ENCODE peak calls at places on chromosomes 5 and 9, in four cellular contexts. C is left cardiac atrium, A is fibroblast of mammary gland, E is A549. U is an unnamed sample.

GRCh38 chr9:120932086-120932818 is 5.7 kb upstream of the TRAF1 start:
- DNase-seq in C (no peak), E (no peak), A (no peak), U (peak)

GRCh38 chr9:129898205-129898604 is 62.9 kb downstream of the USP20 start:
- DNase-seq in C (peak), A (peak), E (peak), U (no peak)

GRCh38 chr5:107915413-107915812 is 244.7 kb upstream of the EFNA5 start:
- DNase-seq in A (peak), E (no peak), C (no peak), U (no peak)

GRCh38 chr9:14270358-14271077 is 43.4 kb downstream of the NFIB start:
- DNase-seq in A (peak), E (no peak), C (no peak), U (no peak)

GRCh38 chr5:32916648-32917047 is 205.5 kb downstream of the NPR3 start:
- DNase-seq in A (peak), C (no peak), E (peak), U (no peak)

GRCh38 chr9:128882677-128883590 is 1.0 kb downstream of the LRRC8A start:
- DNase-seq in E (no peak), A (peak), C (peak), U (no peak)

GRCh38 chr5:90866333-90866732 is 307.7 kb downstream of the ADGRV1 start:
- DNase-seq in C (no peak), A (peak), E (peak), U (no peak)

GRCh38 chr5:64682608-64683007 is 7.7 kb upstream of the SHISAL2B start:
- DNase-seq in E (no peak), C (no peak), A (no peak), U (no peak)

GRCh38 chr5:175714686-175715085 is 56.8 kb downstream of the HRH2 start:
- DNase-seq in C (no peak), A (no peak), E (no peak), U (no peak)

GRCh38 chr5:176469293-176469692 is 21.1 kb downstream of the FAF2 start:
- DNase-seq in A (no peak), C (no peak), E (no peak), U (no peak)

GRCh38 chr9:129320575-129321311 is 142.7 kb upstream of the IER5L start:
- DNase-seq in C (peak), E (no peak), A (peak), U (peak)

GRCh38 chr5:1892211-1892610 is 9.5 kb upstream of the IRX4 start:
- DNase-seq in C (no peak), A (no peak), E (no peak), U (no peak)